ENCODE peak calls at places on chromosomes 2 and 18, in four cellular contexts. U is GM12891, T is GM12878, Y is HL-60. X is an unnamed sample.

GRCh38 chr18:66124394-66124793 is 373.6 kb downstream of the CDH7 start:
- DNase-seq in U (no peak), T (no peak), Y (no peak), X (no peak)

GRCh38 chr2:111028720-111029119 is 92.0 kb upstream of the BCL2L11 start:
- DNase-seq in U (no peak), T (no peak), Y (no peak), X (peak)

GRCh38 chr2:229779650-229780049 is 65.3 kb upstream of the DNER start:
- DNase-seq in U (no peak), T (no peak), Y (no peak), X (no peak)

GRCh38 chr18:22703883-22704626 is 229.1 kb upstream of the RBBP8 start:
- DNase-seq in U (peak), T (no peak), Y (peak), X (peak)

GRCh38 chr2:207082619-207083018 is 83.1 kb downstream of the KLF7 start:
- DNase-seq in U (no peak), T (no peak), Y (no peak), X (no peak)

GRCh38 chr2:168174761-168175160 is 72.6 kb downstream of the STK39 start:
- DNase-seq in U (no peak), T (no peak), Y (no peak), X (no peak)

GRCh38 chr18:54223568-54224241 is 764 bp downstream of the MBD2 start:
- DNase-seq in U (no peak), T (no peak), Y (peak), X (peak)

GRCh38 chr2:88765154-88765948 is 73.9 kb downstream of the RPIA start:
- DNase-seq in U (peak), T (no peak), Y (peak), X (no peak)

GRCh38 chr18:9091066-9091476 is 11.4 kb upstream of the NDUFV2 start:
- DNase-seq in U (no peak), T (no peak), Y (no peak), X (no peak)

GRCh38 chr2:30147715-30148611 is 1.2 kb downstream of the YPEL5 start:
- DNase-seq in U (peak), T (no peak), Y (peak), X (peak)

GRCh38 chr2:127052068-127052770 is 54.7 kb downstream of the BIN1 start:
- DNase-seq in U (peak), T (no peak), Y (no peak), X (no peak)

GRCh38 chr2:175890636-175891242 is 111.3 kb downstream of the LNPK start:
- DNase-seq in U (no peak), T (no peak), Y (no peak), X (no peak)

GRCh38 chr2:95057535-95058453 is 32.3 kb downstream of the MAL start:
- DNase-seq in U (no peak), T (no peak), Y (no peak), X (no peak)

GRCh38 chr2:40797115-40797514 is 345.2 kb upstream of the SLC8A1 start:
- DNase-seq in U (no peak), T (no peak), Y (no peak), X (no peak)

GRCh38 chr2:164794432-164795231 is 47.0 kb downstream of the COBLL1 start:
- DNase-seq in U (no peak), T (no peak), Y (no peak), X (no peak)

GRCh38 chr2:203077458-203077857 is 62.8 kb downstream of the NBEAL1 start:
- DNase-seq in U (no peak), T (no peak), Y (no peak), X (no peak)

GRCh38 chr2:129803067-129803466 is 176.4 kb upstream of the RAB6C start:
- DNase-seq in U (no peak), T (no peak), Y (no peak), X (no peak)

GRCh38 chr18:2963048-2963447 is 49.9 kb downstream of the LPIN2 start:
- DNase-seq in U (no peak), T (no peak), Y (no peak), X (no peak)

GRCh38 chr18:13889661-13890060 is 25.7 kb downstream of the MC2R start:
- DNase-seq in U (no peak), T (no peak), Y (no peak), X (no peak)

GRCh38 chr2:177553176-177553909 is 160.8 kb downstream of the AGPS start:
- DNase-seq in U (no peak), T (no peak), Y (no peak), X (peak)

GRCh38 chr2:68837164-68837860 is 33.9 kb downstream of the BMP10 start:
- DNase-seq in U (no peak), T (peak), Y (peak), X (peak)

GRCh38 chr18:70627100-70627802 is 338.4 kb downstream of the SOCS6 start:
- DNase-seq in U (no peak), T (no peak), Y (no peak), X (no peak)

GRCh38 chr2:143742631-143743030 is 613.4 kb downstream of the ARHGAP15 start:
- DNase-seq in U (no peak), T (no peak), Y (no peak), X (no peak)

GRCh38 chr2:101400516-101401315 is 13.4 kb upstream of the CREG2 start:
- DNase-seq in U (no peak), T (no peak), Y (no peak), X (no peak)

GRCh38 chr18:32469691-32470131 is 971 bp downstream of the GAREM1 start:
- DNase-seq in U (no peak), T (no peak), Y (peak), X (no peak)

GRCh38 chr2:61604433-61604832 is 66.3 kb upstream of the XPO1 start:
- DNase-seq in U (no peak), T (no peak), Y (no peak), X (no peak)

GRCh38 chr2:10135296-10136089 is 13.0 kb downstream of the RRM2 start:
- DNase-seq in U (no peak), T (no peak), Y (no peak), X (peak)

GRCh38 chr2:240809276-240809675 is 10.7 kb downstream of the KIF1A start:
- DNase-seq in U (no peak), T (no peak), Y (no peak), X (no peak)

GRCh38 chr2:102065675-102066252 is 74.0 kb downstream of the IL1R2 start:
- DNase-seq in U (no peak), T (no peak), Y (peak), X (peak)

GRCh38 chr18:60506190-60506589 is 133.6 kb upstream of the MC4R start:
- DNase-seq in U (no peak), T (no peak), Y (no peak), X (no peak)

GRCh38 chr2:138293549-138293948 is 208.0 kb upstream of the SPOPL start:
- DNase-seq in U (no peak), T (no peak), Y (no peak), X (no peak)

GRCh38 chr2:242027676-242028450 is 158.3 kb downstream of the RTP5 start:
- DNase-seq in U (no peak), T (no peak), Y (no peak), X (no peak)

GRCh38 chr18:51164327-51165290 is 32.9 kb downstream of the MEX3C start:
- DNase-seq in U (no peak), T (no peak), Y (no peak), X (no peak)

GRCh38 chr2:176553685-176554106 is 284.5 kb downstream of the MTX2 start:
- DNase-seq in U (no peak), T (no peak), Y (no peak), X (no peak)

GRCh38 chr2:64202206-64202864 is 58.1 kb upstream of the PELI1 start:
- DNase-seq in U (no peak), T (peak), Y (no peak), X (no peak)

GRCh38 chr2:239400000-239400831 is 604 bp downstream of the HDAC4 start:
- DNase-seq in U (no peak), T (no peak), Y (no peak), X (peak)

GRCh38 chr18:1408331-1408835 is 503.7 kb downstream of the ADCYAP1 start:
- DNase-seq in U (no peak), T (no peak), Y (no peak), X (no peak)

GRCh38 chr2:43539436-43539835 is 56.4 kb downstream of the THADA start:
- DNase-seq in U (no peak), T (no peak), Y (no peak), X (no peak)

DNA sequence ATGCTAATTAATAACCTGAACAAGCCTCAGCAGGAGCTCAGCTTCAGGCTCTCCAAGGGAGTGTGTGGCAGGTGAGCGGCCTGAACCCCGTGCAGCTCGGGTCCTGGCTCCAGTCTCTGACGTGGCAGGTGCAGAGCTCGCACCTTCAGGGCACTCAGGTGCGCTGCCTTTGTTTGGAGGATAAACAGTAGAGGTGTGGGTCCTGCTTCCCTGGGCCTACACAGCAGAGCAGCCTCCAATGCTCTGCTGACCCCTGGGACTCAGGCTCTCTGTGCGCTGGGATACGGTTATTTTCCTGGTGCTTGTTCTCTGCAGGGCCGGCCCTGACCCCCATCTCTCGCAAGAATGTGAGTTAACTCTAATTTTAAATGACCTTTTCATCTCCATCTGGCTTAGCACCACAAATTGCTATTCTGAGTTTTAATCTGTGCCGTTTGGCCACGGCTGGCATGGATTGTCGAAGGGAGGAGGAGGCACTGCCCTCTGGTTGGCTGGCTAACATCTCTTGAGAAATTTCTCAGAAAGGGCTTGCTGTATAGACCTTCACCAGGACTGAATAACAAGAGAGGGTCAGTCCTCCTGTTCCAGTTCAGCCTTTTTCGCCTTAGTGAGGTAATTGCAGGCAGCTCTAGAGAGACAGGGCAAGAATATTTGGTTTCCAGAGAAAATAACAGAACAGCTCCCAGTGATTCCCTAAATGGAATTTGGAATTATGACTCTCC is 161.7 kb downstream of the DCDC2C start:
- DNase-seq in U (no peak), T (no peak), Y (no peak), X (no peak)
- TF ChIP-seq SPI1 in U (no peak), T (no peak), Y (no peak), X (no peak)

GRCh38 chr2:54904836-54905235 is 145.4 kb downstream of the RTN4 start:
- DNase-seq in U (no peak), T (no peak), Y (no peak), X (no peak)
- TF ChIP-seq SPI1 in U (no peak), T (no peak), Y (no peak), X (no peak)

GRCh38 chr2:163563336-163563735 is 172.5 kb downstream of the FIGN start:
- DNase-seq in U (no peak), T (no peak), Y (no peak), X (no peak)

GRCh38 chr2:163570391-163570790 is 165.4 kb downstream of the FIGN start:
- DNase-seq in U (no peak), T (no peak), Y (no peak), X (no peak)

DNA sequence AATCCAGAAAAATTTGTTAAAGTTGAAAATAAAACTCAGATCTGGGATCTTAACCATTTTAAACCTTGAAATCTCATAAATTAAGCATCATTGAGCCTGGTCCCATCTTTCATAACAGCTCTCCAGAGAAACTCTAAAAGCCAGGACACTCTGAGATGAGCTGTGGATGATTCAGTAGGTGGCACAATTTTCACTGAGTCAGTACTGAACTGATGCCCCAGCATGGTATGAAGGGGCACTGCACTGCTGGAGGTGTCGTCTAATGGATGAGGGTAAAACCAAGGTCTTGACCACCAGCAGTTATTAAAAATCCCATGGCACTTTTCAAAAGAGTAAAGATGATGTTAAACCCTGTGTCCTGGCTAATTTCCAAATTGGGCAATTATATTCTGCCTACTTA is 170.6 kb downstream of the FIGN start:
- DNase-seq in U (no peak), T (no peak), Y (no peak), X (no peak)
- TF ChIP-seq SPI1 in U (no peak), T (no peak), Y (no peak), X (no peak)

GRCh38 chr2:189826039-189826438 is 41.8 kb downstream of the PMS1 start:
- DNase-seq in U (no peak), T (no peak), Y (no peak), X (no peak)
- TF ChIP-seq SPI1 in U (no peak), T (no peak), Y (no peak), X (no peak)

GRCh38 chr18:39701839-39702238 is 2136.2 kb upstream of the CELF4 start:
- DNase-seq in U (no peak), T (no peak), Y (no peak), X (no peak)
- TF ChIP-seq SPI1 in U (no peak), T (no peak), Y (no peak), X (no peak)

DNA sequence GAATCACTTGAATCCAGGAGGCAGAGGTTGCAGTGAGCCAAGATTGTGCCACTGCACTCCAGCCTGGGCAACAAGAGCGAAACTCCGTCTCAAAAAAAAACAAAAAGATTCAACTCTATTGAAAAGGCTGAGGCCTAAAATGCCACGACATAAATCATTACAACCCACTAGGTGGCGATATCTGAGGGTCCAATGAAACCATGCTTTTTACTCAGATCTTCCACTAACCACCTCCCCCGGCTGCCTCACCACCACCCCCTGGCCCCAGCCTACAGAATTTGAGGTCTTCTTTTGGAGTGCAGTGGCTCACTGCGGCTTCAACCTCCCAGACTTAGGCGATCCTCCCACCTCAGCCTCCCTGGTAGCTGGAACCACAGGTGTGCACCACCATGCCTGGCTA is 57.5 kb downstream of the AP1S3 start:
- DNase-seq in U (peak), T (no peak), Y (no peak), X (peak)
- TF ChIP-seq SPI1 in U (no peak), T (no peak), Y (no peak), X (no peak)

DNA sequence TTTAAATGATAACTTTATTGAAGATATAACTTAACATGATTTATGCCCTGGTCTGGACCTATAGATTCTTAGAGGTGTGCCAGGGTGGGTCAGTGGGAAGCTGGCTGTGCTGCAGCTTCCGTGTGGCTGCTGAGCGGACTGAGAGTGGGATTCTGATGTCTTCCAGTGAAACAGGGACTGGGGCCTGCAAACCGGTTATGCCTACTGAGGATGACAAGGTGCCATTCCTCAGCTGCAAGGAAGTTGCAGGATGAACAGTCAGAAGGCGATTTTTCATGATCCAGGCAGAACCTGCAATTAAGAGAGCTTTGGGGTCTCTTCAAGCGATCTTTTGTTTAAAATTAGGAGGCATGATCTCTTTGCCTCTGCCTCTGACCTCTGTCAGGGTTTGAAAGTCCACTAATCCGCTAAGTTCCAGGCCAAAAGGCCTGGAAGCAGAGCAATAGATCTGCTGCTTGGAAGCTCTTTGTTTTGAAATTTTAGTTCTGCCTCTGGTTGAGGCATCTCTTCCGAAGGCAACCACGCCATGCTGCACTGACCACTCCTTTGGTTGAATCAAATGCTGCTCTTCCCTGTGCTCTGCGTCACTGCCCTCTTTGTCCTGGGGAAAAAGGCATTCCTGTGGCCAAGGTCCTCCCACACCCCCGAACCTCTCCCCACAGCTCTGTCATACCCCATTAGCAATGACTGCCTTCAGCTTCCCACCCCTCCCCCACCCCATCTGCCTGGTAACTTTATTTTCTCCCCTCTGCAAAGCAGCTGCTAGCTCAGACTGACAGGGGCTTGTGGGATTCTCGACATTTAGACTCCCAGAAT is 2.0 kb downstream of the TMEM169 start:
- DNase-seq in U (no peak), T (no peak), Y (no peak), X (peak)
- TF ChIP-seq SPI1 in U (no peak), T (no peak), Y (no peak), X (no peak)

DNA sequence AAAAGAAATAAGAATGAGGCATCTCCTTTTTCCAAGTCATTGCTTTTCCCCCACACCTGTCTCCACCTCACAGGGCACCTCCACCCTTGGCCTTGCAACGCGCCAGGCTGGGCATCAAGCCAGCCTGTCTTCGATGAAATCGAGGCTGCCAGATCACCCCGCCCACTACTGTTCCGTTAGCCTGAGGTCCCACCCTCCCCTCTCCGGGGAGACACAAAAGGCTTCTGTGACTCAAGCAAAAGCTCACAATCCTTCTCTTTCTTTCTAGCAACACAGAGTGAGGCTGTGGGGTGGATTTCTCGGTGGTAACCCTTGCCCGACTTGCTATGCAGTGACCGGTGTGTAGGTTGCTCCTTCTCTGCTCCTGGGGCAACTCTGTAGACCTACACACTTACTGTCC is 9.9 kb downstream of the TNP1 start:
- DNase-seq in U (no peak), T (no peak), Y (no peak), X (peak)
- TF ChIP-seq SPI1 in U (no peak), T (no peak), Y (no peak), X (no peak)

GRCh38 chr2:47086571-47086970 is 68.5 kb downstream of the STPG4 start:
- DNase-seq in U (no peak), T (no peak), Y (no peak), X (no peak)

GRCh38 chr2:47083485-47083884 is 71.6 kb downstream of the STPG4 start:
- DNase-seq in U (no peak), T (no peak), Y (no peak), X (no peak)

GRCh38 chr2:47086054-47086471 is 69.0 kb downstream of the STPG4 start:
- DNase-seq in U (no peak), T (no peak), Y (no peak), X (no peak)

GRCh38 chr2:47082976-47083375 is 72.1 kb downstream of the STPG4 start:
- DNase-seq in U (no peak), T (no peak), Y (no peak), X (no peak)

GRCh38 chr2:47083886-47084682 is 71.0 kb downstream of the STPG4 start:
- DNase-seq in U (no peak), T (no peak), Y (no peak), X (no peak)
- TF ChIP-seq SPI1 in U (no peak), T (no peak), Y (no peak), X (no peak)

GRCh38 chr18:27382477-27383216 is 197.5 kb upstream of the CHST9 start:
- DNase-seq in U (no peak), T (no peak), Y (no peak), X (no peak)

GRCh38 chr18:27377251-27377650 is 192.1 kb upstream of the CHST9 start:
- DNase-seq in U (no peak), T (no peak), Y (no peak), X (no peak)

DNA sequence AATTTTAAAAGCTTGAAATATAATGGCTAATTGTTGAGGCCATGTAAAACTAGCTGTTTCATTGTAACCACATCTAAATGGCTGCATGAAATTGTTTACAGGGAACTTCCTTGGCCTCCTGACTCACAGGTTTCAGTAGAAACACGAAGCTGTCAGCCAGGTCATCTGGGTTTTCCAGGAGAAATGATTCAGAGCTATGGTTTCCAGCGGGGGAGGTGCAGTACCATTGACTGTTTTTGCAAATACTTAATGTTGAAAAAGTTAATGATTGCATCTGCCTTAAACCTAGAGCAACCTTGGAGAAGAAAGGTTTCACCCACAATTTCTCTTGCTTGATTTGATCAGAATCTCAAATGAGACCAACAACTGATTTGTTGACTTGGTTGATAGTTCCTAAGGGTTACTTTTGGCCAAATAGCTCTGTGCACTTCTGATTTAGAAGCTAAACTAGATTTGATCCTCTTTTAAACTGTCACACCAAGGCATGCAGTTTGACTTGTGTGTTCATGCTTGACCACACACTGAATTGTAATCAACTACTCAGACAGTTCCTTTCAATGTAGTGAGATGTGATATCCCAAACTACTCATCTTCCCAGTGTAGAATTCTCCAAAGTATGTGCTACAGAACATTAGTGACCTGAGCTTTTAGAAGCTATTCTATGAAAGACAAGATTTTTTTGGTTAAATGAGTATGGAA is 193.4 kb upstream of the CHST9 start:
- DNase-seq in U (no peak), T (no peak), Y (no peak), X (no peak)
- TF ChIP-seq SPI1 in U (no peak), T (no peak), Y (no peak), X (no peak)